ENCODE peak calls at places on chromosomes 1 and 21, in four cellular contexts. B is lower leg skin, R is Peyer's patch, T is choroid plexus epithelial cell. K is an unnamed sample.

GRCh38 chr1:248243204-248243603 is 12.0 kb downstream of the OR2M4 start:
- DNase-seq in B (no peak), R (no peak), T (peak), K (peak)

GRCh38 chr1:156126043-156126700 is 11.7 kb downstream of the LMNA start:
- DNase-seq in B (peak), R (no peak), T (peak), K (peak)

GRCh38 chr1:94590203-94591137 is 48.9 kb upstream of the F3 start:
- DNase-seq in B (no peak), R (no peak), T (peak), K (no peak)

GRCh38 chr1:13901041-13901440 is 201.1 kb downstream of the PRDM2 start:
- DNase-seq in B (no peak), R (no peak), T (no peak), K (no peak)

GRCh38 chr1:115251856-115252255 is 86.2 kb downstream of the NGF start:
- DNase-seq in B (no peak), R (no peak), T (peak), K (peak)

GRCh38 chr1:224569276-224569675 is 46.8 kb upstream of the CNIH3 start:
- DNase-seq in B (no peak), R (no peak), T (no peak), K (no peak)

GRCh38 chr1:10615932-10616671 is 141.4 kb downstream of the PEX14 start:
- DNase-seq in B (no peak), R (no peak), T (no peak), K (no peak)

GRCh38 chr21:17729455-17729854 is 89.7 kb downstream of the C21orf91 start:
- DNase-seq in B (no peak), R (no peak), T (no peak), K (peak)

GRCh38 chr1:64038119-64038518 is 165.3 kb upstream of the UBE2U start:
- DNase-seq in B (no peak), R (no peak), T (peak), K (no peak)

GRCh38 chr1:161367684-161368398 is at the start of gene CFAP126:
- DNase-seq in B (no peak), R (peak), T (peak), K (peak)

GRCh38 chr1:47004004-47004403 is 19.5 kb upstream of the CYP4X1 start:
- DNase-seq in B (no peak), R (no peak), T (no peak), K (no peak)

GRCh38 chr1:99704356-99704816 is 58.5 kb downstream of the PALMD start:
- DNase-seq in B (no peak), R (no peak), T (no peak), K (no peak)

GRCh38 chr1:99710994-99711393 is 55.4 kb downstream of the FRRS1 start:
- DNase-seq in B (no peak), R (no peak), T (no peak), K (no peak)

GRCh38 chr1:99705385-99705784 is 59.5 kb downstream of the PALMD start:
- DNase-seq in B (no peak), R (no peak), T (no peak), K (no peak)

GRCh38 chr1:99713006-99713405 is 53.4 kb downstream of the FRRS1 start:
- DNase-seq in B (no peak), R (no peak), T (no peak), K (no peak)

GRCh38 chr1:99707535-99708142 is 58.8 kb downstream of the FRRS1 start:
- DNase-seq in B (peak), R (peak), T (peak), K (peak)
- TF ChIP-seq CTCF in B (no peak), R (peak), T (peak), K (peak)

GRCh38 chr21:38955495-38955894 is 149.8 kb downstream of the ETS2 start:
- DNase-seq in B (peak), R (no peak), T (peak), K (peak)

GRCh38 chr21:38953516-38953915 is 147.8 kb downstream of the ETS2 start:
- DNase-seq in B (no peak), R (no peak), T (no peak), K (no peak)

GRCh38 chr21:38956006-38956405 is 150.3 kb downstream of the ETS2 start:
- DNase-seq in B (no peak), R (no peak), T (no peak), K (no peak)

GRCh38 chr21:38952890-38953289 is 147.2 kb downstream of the ETS2 start:
- DNase-seq in B (no peak), R (no peak), T (no peak), K (peak)

DNA sequence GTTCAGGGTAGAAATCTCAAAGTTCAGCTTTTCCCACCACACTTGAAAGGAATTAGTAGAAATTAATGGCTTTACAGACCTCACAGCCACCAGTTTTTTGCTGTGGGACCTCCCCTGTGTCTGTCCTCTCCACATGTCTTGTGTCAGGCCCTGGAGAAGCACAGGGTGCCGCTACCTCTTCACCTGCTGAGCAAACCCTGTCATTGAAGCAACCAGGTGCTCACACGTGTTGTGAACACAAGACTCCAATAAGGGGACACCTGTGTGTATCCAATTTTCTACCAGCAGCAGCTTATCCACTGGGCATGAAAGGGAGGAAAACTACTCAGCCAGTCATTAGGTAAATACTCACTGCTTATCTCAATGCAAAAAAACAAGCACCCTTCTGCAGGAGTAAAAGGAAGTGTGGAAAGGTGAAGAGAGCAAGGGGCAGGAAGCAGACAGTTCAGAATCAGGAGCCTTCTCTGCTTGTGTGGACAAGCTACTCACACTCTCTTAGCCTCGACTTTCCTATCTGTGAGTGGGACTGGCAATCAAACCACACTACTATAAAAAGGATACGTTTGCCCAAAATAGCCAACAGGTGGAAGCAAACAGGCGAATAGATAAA is 148.8 kb downstream of the ETS2 start:
- DNase-seq in B (no peak), R (no peak), T (no peak), K (no peak)
- H3K4me3 ChIP-seq in B (no peak), R (no peak), T (no peak), K (no peak)

DNA sequence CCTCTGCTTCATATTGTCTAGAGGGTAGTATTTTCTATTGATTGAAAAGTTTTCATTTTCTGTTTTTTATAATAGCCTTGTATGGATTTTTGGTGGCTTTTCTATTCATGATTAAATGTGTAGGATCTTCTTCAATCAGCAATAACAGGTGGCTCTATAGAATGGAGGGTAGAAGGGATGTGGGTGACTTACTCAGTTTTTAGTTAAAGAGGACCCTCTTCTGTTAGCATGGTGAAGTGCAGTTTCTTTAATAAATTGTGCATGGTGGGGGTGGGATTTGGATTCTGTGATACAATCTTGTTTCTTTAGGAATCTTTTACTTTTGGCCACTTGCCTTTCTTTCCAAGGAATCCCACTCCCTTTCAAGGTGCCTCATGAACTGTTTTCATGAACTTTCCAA is 64.7 kb downstream of the SLC35A3 start:
- DNase-seq in B (no peak), R (no peak), T (peak), K (peak)
- TF ChIP-seq CTCF in B (no peak), R (no peak), T (peak), K (peak)

DNA sequence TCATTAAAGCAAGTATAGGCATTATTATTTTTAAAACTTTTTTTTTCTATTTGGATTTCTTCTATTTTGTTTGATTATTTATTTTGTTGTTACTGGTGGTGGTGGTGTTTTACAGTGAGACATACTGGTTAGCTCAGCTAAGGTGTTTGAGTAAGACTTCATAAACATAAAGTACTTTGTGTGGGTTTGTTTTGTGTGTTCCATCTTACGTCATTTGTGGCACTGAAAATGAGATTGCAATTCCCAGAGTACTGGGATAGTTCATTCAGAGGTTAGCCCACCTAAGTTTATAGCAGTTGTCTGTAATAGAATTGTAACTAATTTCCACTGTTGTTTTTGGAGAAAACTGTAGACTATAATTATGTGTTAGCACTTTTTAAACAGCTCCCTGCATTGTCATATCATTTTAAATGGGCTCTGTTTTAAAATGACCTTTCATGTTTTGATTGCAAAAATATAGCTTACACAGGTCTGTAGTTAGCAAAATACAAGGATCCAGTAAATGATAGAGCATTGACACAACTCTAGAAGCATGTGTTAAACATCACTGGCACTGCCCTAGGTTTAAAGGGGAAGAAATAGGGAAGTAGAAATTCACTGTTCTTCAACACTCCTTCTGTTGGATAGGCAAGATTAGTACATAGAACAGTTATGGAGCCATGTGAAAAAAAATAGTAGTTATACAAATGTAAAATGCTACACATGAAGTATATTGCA is 171.7 kb downstream of the NFIA start:
- DNase-seq in B (no peak), R (no peak), T (peak), K (no peak)
- H3K4me3 ChIP-seq in B (no peak), R (no peak), T (no peak), K (no peak)

GRCh38 chr1:227952374-227953021 is 4.8 kb upstream of the WNT9A start:
- DNase-seq in B (peak), R (no peak), T (no peak), K (no peak)

GRCh38 chr1:227953022-227953412 is 5.3 kb upstream of the WNT9A start:
- DNase-seq in B (no peak), R (no peak), T (no peak), K (no peak)

GRCh38 chr1:227951624-227952373 is 4.1 kb upstream of the WNT9A start:
- DNase-seq in B (no peak), R (no peak), T (no peak), K (no peak)

GRCh38 chr1:227955808-227956207 is 8.1 kb upstream of the WNT9A start:
- DNase-seq in B (no peak), R (no peak), T (no peak), K (no peak)

DNA sequence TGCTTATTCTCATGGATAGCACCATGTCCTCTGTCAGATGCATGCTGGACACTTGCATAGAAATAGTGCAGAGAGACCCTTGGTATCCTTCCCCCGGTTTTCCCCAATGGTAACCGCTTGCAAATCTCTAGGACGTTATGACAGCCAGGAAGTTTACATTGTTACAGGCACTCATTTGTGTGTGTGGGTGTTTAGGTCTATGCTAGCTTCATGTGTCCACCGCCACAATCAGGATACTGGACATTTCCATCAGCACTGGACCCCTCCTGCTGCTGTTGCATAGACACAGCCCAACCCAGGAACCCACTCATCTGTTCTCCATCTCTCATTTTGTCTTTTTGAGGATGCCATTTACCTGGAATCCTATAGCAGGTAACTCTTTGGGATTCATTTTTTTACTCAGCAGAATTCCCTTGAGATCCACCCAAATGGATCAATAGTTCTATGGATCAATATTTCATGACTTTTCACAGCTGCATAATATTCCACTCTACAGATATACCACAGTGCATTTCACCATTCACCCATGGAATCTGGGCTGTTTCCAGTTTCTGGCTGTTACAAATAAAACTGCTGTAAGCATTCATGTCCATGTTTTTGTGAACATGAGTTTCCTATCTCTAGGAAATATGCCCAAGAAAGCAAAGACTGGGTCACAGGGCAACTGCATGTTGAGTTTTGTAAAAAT is 6.6 kb upstream of the WNT9A start:
- DNase-seq in B (no peak), R (no peak), T (no peak), K (no peak)
- TF ChIP-seq CTCF in B (no peak), R (no peak), T (no peak), K (no peak)

GRCh38 chr1:5574641-5575040 is 417.6 kb downstream of the NPHP4 start:
- DNase-seq in B (no peak), R (no peak), T (no peak), K (no peak)
- H3K4me3 ChIP-seq in B (no peak), R (no peak), T (no peak), K (no peak)

GRCh38 chr1:83932281-83932680 is 66.7 kb downstream of the TTLL7 start:
- DNase-seq in B (no peak), R (no peak), T (no peak), K (no peak)

GRCh38 chr1:83929184-83929583 is 69.7 kb downstream of the TTLL7 start:
- DNase-seq in B (no peak), R (no peak), T (peak), K (peak)

GRCh38 chr1:83931658-83932253 is 67.2 kb downstream of the TTLL7 start:
- DNase-seq in B (peak), R (no peak), T (peak), K (peak)

GRCh38 chr1:83934550-83934949 is 64.4 kb downstream of the TTLL7 start:
- DNase-seq in B (no peak), R (no peak), T (no peak), K (no peak)

DNA sequence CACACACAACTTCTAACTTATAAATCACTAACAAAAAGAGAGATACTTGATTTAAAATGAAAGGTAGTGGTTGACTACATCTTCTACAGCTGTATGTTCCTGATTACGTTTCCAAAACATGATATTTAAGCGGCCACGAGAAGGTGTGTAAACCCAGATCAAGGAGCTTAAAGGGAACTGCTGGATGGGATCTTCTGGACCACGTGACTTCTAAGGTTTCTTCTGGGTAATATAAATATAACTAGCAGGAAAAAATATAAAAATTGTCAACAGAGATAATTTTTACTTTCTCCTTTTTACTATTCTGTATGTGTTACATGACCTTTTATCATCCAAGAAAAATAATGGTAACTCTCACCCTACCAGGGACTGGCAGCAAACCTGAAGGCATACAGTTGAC is 66.2 kb downstream of the TTLL7 start:
- DNase-seq in B (no peak), R (no peak), T (no peak), K (no peak)
- TF ChIP-seq CTCF in B (no peak), R (no peak), T (no peak), K (no peak)

GRCh38 chr21:39182484-39183271 is 573 bp downstream of the PSMG1 start:
- DNase-seq in B (peak), R (no peak), T (peak), K (peak)

GRCh38 chr21:39183272-39184049 is at the start of gene PSMG1:
- DNase-seq in B (peak), R (peak), T (peak), K (peak)

GRCh38 chr21:39180429-39181019 is 2.7 kb downstream of the PSMG1 start:
- DNase-seq in B (no peak), R (no peak), T (peak), K (peak)

GRCh38 chr21:39182016-39182415 is 1.2 kb downstream of the PSMG1 start:
- DNase-seq in B (no peak), R (no peak), T (peak), K (no peak)

GRCh38 chr21:39181205-39181818 is 1.9 kb downstream of the PSMG1 start:
- DNase-seq in B (no peak), R (no peak), T (no peak), K (no peak)
- H3K4me3 ChIP-seq in B (no peak), R (no peak), T (no peak), K (no peak)

DNA sequence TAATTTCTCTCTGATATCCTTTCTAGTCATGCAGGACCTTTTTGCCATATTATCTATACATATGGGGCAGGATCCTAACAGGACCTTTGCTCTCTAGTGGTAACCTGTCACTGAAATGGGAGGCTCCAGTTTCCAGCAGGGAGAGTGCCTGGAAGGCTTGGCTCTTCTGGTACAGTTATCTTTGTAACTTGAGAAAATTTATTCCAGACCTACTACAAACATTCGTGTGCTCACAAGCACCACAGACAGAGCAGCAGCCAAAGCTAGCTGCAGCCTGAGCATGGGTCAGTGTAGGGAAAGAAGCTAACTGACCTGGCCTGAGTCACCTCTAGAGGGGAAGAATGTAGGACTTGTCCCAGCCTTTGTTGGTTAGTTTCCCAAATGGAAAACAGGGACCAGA is 86.5 kb upstream of the MACF1 start:
- DNase-seq in B (no peak), R (no peak), T (peak), K (no peak)
- TF ChIP-seq CTCF in B (no peak), R (no peak), T (no peak), K (no peak)

GRCh38 chr1:226427131-226427530 is 19.2 kb upstream of the PARP1 start:
- DNase-seq in B (no peak), R (no peak), T (no peak), K (no peak)

GRCh38 chr1:226424228-226425003 is 16.5 kb upstream of the PARP1 start:
- DNase-seq in B (no peak), R (no peak), T (peak), K (peak)

GRCh38 chr1:226425004-226425378 is 17.1 kb upstream of the PARP1 start:
- DNase-seq in B (no peak), R (no peak), T (no peak), K (no peak)

GRCh38 chr1:226428348-226429050 is 20.6 kb upstream of the PARP1 start:
- DNase-seq in B (no peak), R (no peak), T (no peak), K (no peak)

DNA sequence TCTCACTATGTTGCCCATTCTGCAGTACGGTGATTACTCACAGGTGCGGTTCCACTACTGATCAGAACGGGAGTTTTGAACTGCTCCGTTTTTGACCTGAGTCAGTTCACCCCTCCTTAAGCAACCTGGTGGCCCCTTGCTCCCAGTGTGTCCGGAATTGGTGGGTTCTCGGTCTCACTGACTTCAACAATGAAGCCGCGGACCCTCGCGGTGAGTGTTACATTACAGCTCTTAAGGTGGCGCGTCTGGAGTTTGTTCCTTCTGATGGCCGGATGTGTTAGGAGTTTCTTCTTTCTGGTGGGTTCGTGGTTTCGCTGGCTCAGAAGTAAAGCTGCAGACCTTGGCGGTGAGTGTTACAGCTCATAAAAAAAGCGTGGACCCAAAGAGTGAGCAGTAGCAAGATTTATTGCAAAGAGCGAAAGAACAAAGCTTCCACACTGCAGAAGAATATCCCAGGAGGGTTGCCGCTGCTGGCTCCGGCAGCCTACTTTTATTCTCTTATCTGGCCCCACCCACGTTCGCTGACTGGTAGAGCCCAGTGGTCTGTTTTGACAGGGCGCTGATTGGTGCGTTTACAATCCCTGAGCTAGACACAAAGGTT is 17.6 kb upstream of the PARP1 start:
- DNase-seq in B (no peak), R (peak), T (no peak), K (no peak)
- H3K4me3 ChIP-seq in B (no peak), R (peak), T (no peak), K (no peak)

K was measured in epithelial cell of esophagus.